ENCODE peak calls at places on chromosomes 13 and 19, in seven cellular contexts. A, X, Z, H, S, J and P are unnamed samples. For H3K9me3 and H3K36me3, the result is how much of the 10 kb centered on the place peaks cover.

GRCh38 chr19:44303976-44304568 is 753 bp downstream of the ZNF235 start:
- DNase-seq in A (peak), X (no peak), Z (no peak), H (no peak), S (peak), J (no peak), P (peak)

GRCh38 chr13:30738946-30739528 is 3.7 kb downstream of the ALOX5AP start:
- DNase-seq in A (no peak), X (no peak), Z (no peak), H (no peak), S (no peak), J (no peak), P (no peak)

GRCh38 chr19:35404879-35405622 is 34.2 kb downstream of the GPR42 start:
- DNase-seq in A (peak), X (peak), Z (no peak), H (no peak), S (peak), J (no peak), P (no peak)

GRCh38 chr13:46071590-46072249 is 19.2 kb upstream of the ZC3H13 start:
- DNase-seq in A (no peak), X (no peak), Z (no peak), H (no peak), S (no peak), J (no peak), P (no peak)

GRCh38 chr13:79647518-79647917 is 166.6 kb downstream of the NDFIP2 start:
- DNase-seq in A (no peak), X (no peak), Z (no peak), H (no peak), S (peak), J (no peak), P (no peak)

GRCh38 chr19:20151617-20152145 is 15.3 kb upstream of the ZNF486 start:
- DNase-seq in A (no peak), X (no peak), Z (no peak), H (no peak), S (no peak), J (no peak), P (no peak)

GRCh38 chr19:58328999-58329398 is 2.2 kb downstream of the ZSCAN22 start:
- DNase-seq in A (no peak), X (no peak), Z (no peak), H (no peak), S (peak), J (no peak), P (no peak)

GRCh38 chr13:46211521-46212351 is at the start of gene LRRC63:
- DNase-seq in A (no peak), X (no peak), Z (peak), H (peak), S (peak), J (peak), P (peak)

GRCh38 chr19:9128171-9128570 is 1.4 kb upstream of the OR7G3 start:
- DNase-seq in A (peak), X (no peak), Z (no peak), H (no peak), S (peak), J (no peak), P (no peak)

GRCh38 chr19:41531438-41532311 is 44.3 kb upstream of the CEACAM21 start:
- DNase-seq in A (peak), X (peak), Z (peak), H (peak), S (no peak), J (peak), P (peak)

GRCh38 chr19:1069009-1069779 is 2.2 kb downstream of the ARHGAP45 start:
- DNase-seq in A (no peak), X (no peak), Z (peak), H (peak), S (no peak), J (peak), P (peak)

GRCh38 chr13:53068841-53069520 is 40.4 kb downstream of the OLFM4 start:
- DNase-seq in A (no peak), X (no peak), Z (no peak), H (no peak), S (no peak), J (no peak), P (no peak)

GRCh38 chr13:112073245-112074138 is 6.5 kb downstream of the SOX1 start:
- DNase-seq in A (no peak), X (no peak), Z (no peak), H (no peak), S (no peak), J (no peak), P (no peak)

GRCh38 chr19:27828781-27829275 is 1384.1 kb downstream of the UQCRFS1 start:
- DNase-seq in A (no peak), X (no peak), Z (no peak), H (no peak), S (no peak), J (no peak), P (no peak)

GRCh38 chr19:34600366-34600765 is 76.6 kb downstream of the SCGB2B2 start:
- DNase-seq in A (no peak), X (no peak), Z (no peak), H (no peak), S (no peak), J (no peak), P (no peak)

GRCh38 chr19:51693246-51693645 is at the start of gene SPACA6:
- DNase-seq in A (no peak), X (no peak), Z (no peak), H (no peak), S (no peak), J (no peak), P (no peak)

GRCh38 chr13:100916943-100917342 is 242.3 kb upstream of the TMTC4 start:
- DNase-seq in A (no peak), X (no peak), Z (no peak), H (no peak), S (no peak), J (no peak), P (no peak)

GRCh38 chr19:41373993-41374392 is 2.3 kb upstream of the TMEM91 start:
- DNase-seq in A (peak), X (peak), Z (peak), H (peak), S (no peak), J (peak), P (peak)

GRCh38 chr13:77724092-77724491 is 26.6 kb downstream of the SLAIN1 start:
- DNase-seq in A (no peak), X (no peak), Z (no peak), H (no peak), S (no peak), J (no peak), P (no peak)

GRCh38 chr19:38250821-38251563 is 5.2 kb downstream of the PPP1R14A start:
- DNase-seq in A (no peak), X (peak), Z (peak), H (peak), S (no peak), J (no peak), P (peak)

GRCh38 chr13:35285677-35286076 is 190.8 kb downstream of the MAB21L1 start:
- DNase-seq in A (no peak), X (no peak), Z (no peak), H (no peak), S (no peak), J (no peak), P (no peak)

GRCh38 chr19:47542030-47542475 is 27.2 kb upstream of the NAPA start:
- DNase-seq in A (peak), X (no peak), Z (no peak), H (peak), S (no peak), J (no peak), P (no peak)

GRCh38 chr13:75889427-75889826 is 253.3 kb downstream of the LMO7 start:
- DNase-seq in A (no peak), X (no peak), Z (no peak), H (no peak), S (no peak), J (no peak), P (no peak)

GRCh38 chr19:42123765-42124164 is 8.5 kb downstream of the POU2F2 start:
- DNase-seq in A (no peak), X (no peak), Z (no peak), H (no peak), S (no peak), J (no peak), P (no peak)

GRCh38 chr13:30148171-30148754 is 159.1 kb downstream of the KATNAL1 start:
- DNase-seq in A (no peak), X (no peak), Z (no peak), H (no peak), S (no peak), J (no peak), P (no peak)

GRCh38 chr19:13835791-13836723 is 40.8 kb downstream of the ZSWIM4 start:
- DNase-seq in A (no peak), X (no peak), Z (peak), H (no peak), S (no peak), J (peak), P (no peak)

GRCh38 chr19:15452111-15453047 is 2.6 kb upstream of the WIZ start:
- DNase-seq in A (peak), X (peak), Z (peak), H (peak), S (peak), J (peak), P (peak)

GRCh38 chr19:53545271-53546065 is 7.5 kb downstream of the ZNF331 start:
- DNase-seq in A (peak), X (no peak), Z (no peak), H (no peak), S (peak), J (peak), P (no peak)

GRCh38 chr19:32098953-32099352 is 246.5 kb upstream of the ZNF507 start:
- DNase-seq in A (no peak), X (no peak), Z (no peak), H (no peak), S (no peak), J (no peak), P (no peak)
- H3K9me3 ChIP-seq in A (under half), X (under half), Z (under half), H (under half), S (under half), J (under half), P (under half)

DNA sequence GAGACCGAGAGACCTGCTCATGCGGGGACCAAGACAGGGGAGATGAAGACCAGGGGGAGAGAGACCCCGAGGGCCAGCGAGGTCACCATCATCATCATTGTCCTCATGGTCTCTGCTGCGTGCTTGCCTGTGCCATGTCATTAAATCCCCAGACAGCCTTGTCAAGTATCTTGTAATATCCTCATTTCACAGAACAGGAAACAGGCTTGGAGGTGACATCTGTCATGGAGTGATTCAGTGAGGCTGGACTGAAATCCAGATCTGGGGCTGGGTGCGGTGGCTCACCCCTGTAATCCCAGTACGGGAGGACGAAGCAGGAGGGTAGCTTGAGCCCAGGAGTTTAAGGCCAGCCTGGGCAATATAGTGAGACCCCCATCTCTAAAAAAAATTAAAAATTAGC is 5.9 kb upstream of the NANOS2 start:
- DNase-seq in A (no peak), X (no peak), Z (no peak), H (no peak), S (no peak), J (no peak), P (no peak)
- H3K36me3 ChIP-seq in A (under half), X (under half), Z (under half), H (under half), S (under half), J (under half), P (under half)

GRCh38 chr13:109764474-109765292 is 21.7 kb downstream of the IRS2 start:
- DNase-seq in A (peak), X (no peak), Z (no peak), H (no peak), S (no peak), J (no peak), P (no peak)
- TF ChIP-seq CTCF in A (peak), X (no peak), Z (peak), H (peak), S (peak), J (no peak), P (no peak)

GRCh38 chr19:40217921-40218890 is at the start of gene TTC9B:
- DNase-seq in A (no peak), X (no peak), Z (no peak), H (no peak), S (no peak), J (no peak), P (peak)

GRCh38 chr19:40217027-40217810 is 965 bp downstream of the TTC9B start:
- DNase-seq in A (no peak), X (no peak), Z (no peak), H (no peak), S (peak), J (peak), P (peak)

GRCh38 chr19:40214936-40215335 is 3.2 kb downstream of the TTC9B start:
- DNase-seq in A (no peak), X (no peak), Z (no peak), H (no peak), S (no peak), J (no peak), P (no peak)

GRCh38 chr19:40216777-40217026 is 1.5 kb downstream of the TTC9B start:
- DNase-seq in A (no peak), X (no peak), Z (no peak), H (no peak), S (no peak), J (no peak), P (no peak)

GRCh38 chr19:40216013-40216776 is 2.0 kb downstream of the TTC9B start:
- DNase-seq in A (no peak), X (no peak), Z (no peak), H (no peak), S (no peak), J (no peak), P (no peak)
- H3K9me3 ChIP-seq in A (under half), X (under half), Z (under half), H (under half), S (under half), J (under half), P (under half)

DNA sequence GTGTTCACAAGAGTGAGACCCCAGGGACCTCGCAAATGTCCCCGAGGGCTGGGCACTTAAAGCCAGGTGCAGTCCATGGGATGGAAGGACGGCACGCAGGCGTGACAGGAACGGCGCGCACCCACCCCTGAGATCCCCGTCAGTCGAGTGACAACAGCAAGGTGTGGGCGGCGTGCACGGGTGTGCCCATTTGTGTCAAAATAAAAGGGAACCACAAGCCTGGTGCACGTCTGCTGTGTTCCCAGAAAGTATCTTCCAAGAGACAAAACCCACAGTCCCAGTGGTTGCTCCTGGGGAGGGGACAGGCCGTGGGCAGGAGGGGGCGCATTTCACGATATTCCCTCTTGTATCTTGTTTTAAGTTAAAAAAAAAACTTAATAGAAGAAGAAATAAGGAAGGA is 15.7 kb upstream of the CACTIN start:
- DNase-seq in A (no peak), X (no peak), Z (no peak), H (no peak), S (no peak), J (no peak), P (no peak)
- H3K36me3 ChIP-seq in A (half or more), X (half or more), Z (half or more), H (half or more), S (under half), J (half or more), P (under half)

DNA sequence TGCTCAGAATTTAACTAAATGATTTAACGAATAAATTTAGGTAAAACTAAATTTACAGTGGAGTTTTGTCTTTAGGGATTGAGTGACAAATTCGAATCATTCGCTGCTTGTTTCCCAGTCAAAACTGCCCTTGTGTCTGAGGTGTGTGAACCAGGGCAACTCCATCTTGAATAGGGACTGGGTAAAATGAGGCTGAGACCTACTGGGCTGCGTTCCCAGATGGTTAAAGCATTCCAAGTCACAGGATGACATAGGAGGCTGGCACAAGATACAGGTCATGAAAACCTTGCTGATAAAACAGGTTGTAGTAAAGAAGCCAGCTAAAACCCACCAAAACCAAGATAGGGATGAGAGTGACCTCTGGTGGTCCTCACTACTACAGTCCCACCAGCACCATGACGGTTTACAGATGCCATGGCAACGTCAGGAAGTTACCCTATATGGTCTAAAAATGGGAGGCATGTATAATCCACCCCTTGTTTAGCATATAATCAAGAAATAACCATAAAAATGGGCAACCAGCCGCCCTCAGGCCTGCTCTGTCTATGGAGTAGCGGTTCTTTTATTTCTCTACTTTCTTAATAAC is 10.2 kb upstream of the ANKRD10 start:
- DNase-seq in A (no peak), X (no peak), Z (no peak), H (no peak), S (no peak), J (no peak), P (no peak)
- TF ChIP-seq CTCF in A (peak), X (no peak), Z (peak), H (no peak), S (peak), J (no peak), P (no peak)